ENCODE peak calls at places on chromosome 11, in five cellular contexts. U is IMR-90, R is GM12878, G is SK-N-SH, Z is K562. Y is an unnamed sample.
A peak's percentile ranks its signal among the peaks of the same experiment; 100 is the strongest.

GRCh38 chr11:33701302-33701701 is 676 bp upstream of the C11orf91 start:
- DNase-seq in U (peak; percentile 51), R (no peak), G (no peak), Z (no peak), Y (no peak)

GRCh38 chr11:134511255-134511654 is 99.2 kb upstream of the B3GAT1 start:
- DNase-seq in U (no peak), R (no peak), G (no peak), Z (no peak), Y (no peak)

GRCh38 chr11:61071880-61072279 is 30.4 kb upstream of the CD5 start:
- DNase-seq in U (no peak), R (no peak), G (no peak), Z (no peak), Y (no peak)

GRCh38 chr11:97722065-97722464 is 1298.7 kb upstream of the CNTN5 start:
- DNase-seq in U (peak; percentile 89), R (no peak), G (no peak), Z (no peak), Y (no peak)

GRCh38 chr11:102293873-102294601 is 23.2 kb upstream of the BIRC3 start:
- DNase-seq in U (peak; percentile 66), R (no peak), G (no peak), Z (peak; percentile 33), Y (no peak)

GRCh38 chr11:66339163-66339675 is 3.0 kb upstream of the RIN1 start:
- DNase-seq in U (no peak), R (no peak), G (no peak), Z (no peak), Y (no peak)

GRCh38 chr11:68040121-68040956 is 1.5 kb downstream of the TCIRG1 start:
- DNase-seq in U (peak; percentile 73), R (peak; percentile 21), G (peak; percentile 86), Z (peak; percentile 69), Y (peak; percentile 51)

GRCh38 chr11:8090756-8091155 is 9.7 kb downstream of the TUB start:
- DNase-seq in U (no peak), R (no peak), G (peak; percentile 79), Z (peak; percentile 22), Y (peak; percentile 35)

GRCh38 chr11:102208835-102209234 is 98.6 kb downstream of the YAP1 start:
- DNase-seq in U (no peak), R (no peak), G (no peak), Z (no peak), Y (no peak)

GRCh38 chr11:69894126-69895047 is 75.2 kb upstream of the FGF3 start:
- DNase-seq in U (peak; percentile 77), R (no peak), G (no peak), Z (no peak), Y (no peak)

GRCh38 chr11:121105063-121105480 is 4.0 kb downstream of the TECTA start:
- DNase-seq in U (peak; percentile 13), R (no peak), G (no peak), Z (no peak), Y (no peak)

GRCh38 chr11:89463381-89463780 is 27.8 kb downstream of the NOX4 start:
- DNase-seq in U (no peak), R (no peak), G (no peak), Z (no peak), Y (no peak)

GRCh38 chr11:20097319-20098221 is 62.7 kb downstream of the DBX1 start:
- DNase-seq in U (peak; percentile 93), R (no peak), G (no peak), Z (peak; percentile 30), Y (no peak)

GRCh38 chr11:95577716-95578460 is 211.7 kb downstream of the FAM76B start:
- DNase-seq in U (peak; percentile 83), R (no peak), G (no peak), Z (no peak), Y (no peak)

GRCh38 chr11:35239476-35240075 is 100.6 kb downstream of the CD44 start:
- DNase-seq in U (no peak), R (no peak), G (no peak), Z (no peak), Y (no peak)

GRCh38 chr11:125091247-125091876 is 20.1 kb downstream of the TMEM218 start:
- DNase-seq in U (peak; percentile 77), R (no peak), G (peak; percentile 90), Z (peak; percentile 72), Y (peak; percentile 46)

GRCh38 chr11:57313788-57314135 is 11.0 kb downstream of the TNKS1BP1 start:
- DNase-seq in U (no peak), R (no peak), G (no peak), Z (no peak), Y (no peak)

GRCh38 chr11:2806351-2807058 is 79.1 kb downstream of the CDKN1C start:
- DNase-seq in U (no peak), R (no peak), G (no peak), Z (no peak), Y (no peak)

GRCh38 chr11:62552931-62553838 is 6.6 kb upstream of the AHNAK start:
- DNase-seq in U (peak; percentile 96), R (no peak), G (no peak), Z (peak; percentile 80), Y (peak; percentile 93)

GRCh38 chr11:61686469-61686868 is 6.3 kb downstream of the DAGLA start:
- DNase-seq in U (no peak), R (no peak), G (no peak), Z (no peak), Y (no peak)

GRCh38 chr11:35483131-35483800 is 42.1 kb downstream of the PAMR1 start:
- DNase-seq in U (peak; percentile 79), R (no peak), G (no peak), Z (no peak), Y (no peak)

GRCh38 chr11:86551286-86551685 is 121.1 kb downstream of the ME3 start:
- DNase-seq in U (peak; percentile 95), R (peak; percentile 1), G (no peak), Z (peak; percentile 20), Y (peak; percentile 64)

GRCh38 chr11:76783294-76783900 is at the start of gene TSKU:
- DNase-seq in U (no peak), R (no peak), G (no peak), Z (no peak), Y (no peak)

GRCh38 chr11:73072935-73073481 is 69.1 kb downstream of the FCHSD2 start:
- DNase-seq in U (peak; percentile 12), R (peak; percentile 72), G (no peak), Z (no peak), Y (peak; percentile 18)

GRCh38 chr11:79092791-79093313 is 348.0 kb downstream of the TENM4 start:
- DNase-seq in U (peak; percentile 100), R (no peak), G (no peak), Z (no peak), Y (peak; percentile 67)

GRCh38 chr11:12232819-12233601 is 122.6 kb downstream of the MICAL2 start:
- DNase-seq in U (peak; percentile 95), R (no peak), G (no peak), Z (no peak), Y (peak; percentile 52)

GRCh38 chr11:84901986-84902385 is 725.2 kb downstream of the DLG2 start:
- DNase-seq in U (peak; percentile 37), R (no peak), G (no peak), Z (no peak), Y (no peak)

GRCh38 chr11:27031754-27032153 is 8.9 kb upstream of the BBOX1 start:
- DNase-seq in U (no peak), R (no peak), G (no peak), Z (no peak), Y (no peak)

GRCh38 chr11:1202154-1202775 is 20.6 kb upstream of the MUC5B start:
- DNase-seq in U (no peak), R (no peak), G (peak; percentile 60), Z (peak; percentile 31), Y (peak; percentile 69)

GRCh38 chr11:31804439-31805036 is 6.6 kb downstream of the PAX6 start:
- DNase-seq in U (no peak), R (no peak), G (peak; percentile 30), Z (no peak), Y (no peak)

GRCh38 chr11:70521475-70522260 is 123.3 kb downstream of the CTTN start:
- DNase-seq in U (no peak), R (no peak), G (peak; percentile 52), Z (no peak), Y (no peak)

GRCh38 chr11:8917157-8917820 is 6.3 kb downstream of the AKIP1 start:
- DNase-seq in U (peak; percentile 93), R (no peak), G (no peak), Z (no peak), Y (no peak)

DNA sequence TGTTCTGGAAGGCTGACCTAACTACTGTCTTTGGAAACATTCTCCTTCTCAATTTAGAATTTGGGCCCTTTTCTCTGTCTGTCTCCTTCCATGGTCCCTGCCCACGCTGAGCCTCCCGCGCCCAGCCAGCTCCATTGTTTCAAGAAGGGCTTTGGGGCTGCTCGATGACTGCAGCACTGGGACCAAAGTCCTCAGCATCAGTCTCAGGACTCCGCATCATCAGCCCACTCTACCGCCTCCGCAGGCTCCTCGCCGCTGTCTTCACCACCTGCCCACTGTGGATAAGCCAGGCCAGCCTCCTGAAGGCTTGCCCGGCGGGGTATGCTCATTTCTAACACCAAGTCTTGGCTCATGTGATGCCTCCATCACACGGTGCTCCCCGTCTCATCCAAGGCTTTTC is 81.3 kb downstream of the ZBTB16 start:
- DNase-seq in U (no peak), R (no peak), G (no peak), Z (no peak), Y (no peak)
- TF ChIP-seq RCOR1 in U (no peak), R (no peak), G (no peak), Z (no peak), Y (no peak)

GRCh38 chr11:116240661-116241060 is 532.1 kb downstream of the BUD13 start:
- DNase-seq in U (no peak), R (no peak), G (no peak), Z (no peak), Y (no peak)
- TF ChIP-seq RCOR1 in U (no peak), R (no peak), G (no peak), Z (no peak), Y (no peak)

DNA sequence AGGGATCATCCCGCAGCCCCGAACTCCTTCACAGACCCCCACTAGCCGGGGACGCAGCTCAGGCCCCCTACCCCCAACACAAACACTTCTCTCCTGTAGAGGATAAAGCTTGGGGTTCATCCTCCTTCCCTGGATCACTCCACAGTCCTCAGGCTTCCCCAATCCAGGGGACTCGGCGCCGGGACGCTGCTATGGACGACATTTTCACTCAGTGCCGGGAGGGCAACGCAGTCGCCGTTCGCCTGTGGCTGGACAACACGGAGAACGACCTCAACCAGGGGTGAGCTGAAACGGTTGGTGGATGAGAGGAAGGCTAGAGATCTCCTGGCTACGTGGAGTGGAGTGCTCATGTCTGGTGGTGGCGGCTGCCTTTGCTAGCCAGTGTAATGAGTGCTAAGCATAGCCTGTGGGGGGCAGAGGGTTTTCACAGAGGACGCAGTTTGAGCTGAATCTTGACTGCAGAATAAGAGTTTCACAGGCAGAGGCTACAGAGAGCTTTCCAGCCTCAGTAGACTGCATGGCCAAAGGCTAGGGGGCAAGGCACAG is 580 bp downstream of the ILK start:
- DNase-seq in U (peak; percentile 70), R (no peak), G (peak; percentile 73), Z (peak; percentile 76), Y (peak; percentile 47)
- TF ChIP-seq RCOR1 in U (no peak), R (no peak), G (peak; percentile 13), Z (no peak), Y (no peak)

GRCh38 chr11:123374622-123374968 is 55.5 kb upstream of the GRAMD1B start:
- DNase-seq in U (no peak), R (no peak), G (no peak), Z (no peak), Y (no peak)

GRCh38 chr11:123375832-123376231 is 54.2 kb upstream of the GRAMD1B start:
- DNase-seq in U (no peak), R (no peak), G (no peak), Z (no peak), Y (no peak)

GRCh38 chr11:123371506-123372297 is 58.4 kb upstream of the GRAMD1B start:
- DNase-seq in U (no peak), R (no peak), G (no peak), Z (no peak), Y (no peak)

GRCh38 chr11:123377355-123377754 is 52.7 kb upstream of the GRAMD1B start:
- DNase-seq in U (no peak), R (no peak), G (peak; percentile 70), Z (no peak), Y (no peak)

GRCh38 chr11:123373754-123374621 is 56.1 kb upstream of the GRAMD1B start:
- DNase-seq in U (no peak), R (no peak), G (no peak), Z (no peak), Y (no peak)
- TF ChIP-seq RCOR1 in U (no peak), R (no peak), G (no peak), Z (no peak), Y (no peak)

Y was measured in A549.